ENCODE peak calls at places on chromosomes 12 and 14, in six cellular contexts. U is iris pigment epithelial cell; L is stimulated activated CD4-positive, alpha-beta T cell treated with anti-CD3 and anti-CD28 coated beads, TNF-alpha, amount 100 ng/mL, for 4 hours; I is left colon; W is NCI-H524; M is NAMALWA. S is an unnamed sample.

GRCh38 chr12:67355428-67356385 is 86.5 kb downstream of the CAND1 start:
- DNase-seq in M (peak; percentile 80), I (no peak), W (peak; percentile 67), U (peak; percentile 63), L (no peak), S (peak; percentile 51)

GRCh38 chr12:67709367-67709954 is 60.9 kb downstream of the DYRK2 start:
- DNase-seq in L (no peak), M (no peak), W (no peak), U (no peak), I (no peak), S (no peak)

GRCh38 chr12:92369643-92370042 is 224.0 kb upstream of the BTG1 start:
- DNase-seq in W (no peak), M (no peak), L (no peak), I (no peak), U (no peak), S (no peak)

GRCh38 chr14:32933943-32934890 is 4.5 kb upstream of the NPAS3 start:
- DNase-seq in U (peak; percentile 34), M (no peak), L (no peak), I (no peak), W (peak; percentile 67), S (no peak)

GRCh38 chr12:58030566-58031279 is 89.4 kb downstream of the ATP23 start:
- DNase-seq in I (no peak), M (no peak), U (peak; percentile 45), L (no peak), W (no peak), S (no peak)

GRCh38 chr14:104112113-104112505 is 26.3 kb upstream of the KIF26A start:
- DNase-seq in W (no peak), M (no peak), L (no peak), I (no peak), U (no peak), S (no peak)

GRCh38 chr12:132579747-132580146 is 30.6 kb downstream of the LRCOL1 start:
- DNase-seq in M (no peak), L (no peak), I (no peak), U (no peak), W (no peak), S (no peak)

GRCh38 chr14:20530771-20531571 is 25.6 kb downstream of the RNASE10 start:
- DNase-seq in I (peak; percentile 88), M (peak; percentile 88), U (peak; percentile 75), W (peak; percentile 90), L (peak; percentile 40), S (peak; percentile 67)

GRCh38 chr12:53065470-53065869 is 13.7 kb downstream of the SPRYD3 start:
- DNase-seq in M (no peak), W (no peak), L (no peak), U (no peak), I (no peak), S (no peak)

GRCh38 chr12:89346741-89347324 is 5.5 kb downstream of the DUSP6 start:
- DNase-seq in I (no peak), M (no peak), L (no peak), W (peak; percentile 41), U (peak; percentile 83), S (peak; percentile 41)

GRCh38 chr14:70708717-70709570 is 67.2 kb downstream of the TTC9 start:
- DNase-seq in W (no peak), I (no peak), M (no peak), L (no peak), U (no peak), S (no peak)

GRCh38 chr12:123389560-123390351 is 5.8 kb downstream of the KMT5A start:
- DNase-seq in I (peak; percentile 81), L (no peak), M (peak; percentile 39), U (peak; percentile 39), W (no peak), S (no peak)

GRCh38 chr12:118102070-118102469 is 1.7 kb downstream of the VSIG10 start:
- DNase-seq in U (no peak), I (peak; percentile 25), W (no peak), L (no peak), M (no peak), S (no peak)

GRCh38 chr14:96574171-96574632 is 72.0 kb downstream of the PAPOLA start:
- DNase-seq in W (no peak), U (no peak), I (no peak), M (no peak), L (no peak), S (no peak)

GRCh38 chr14:50964683-50965390 is 20.6 kb upstream of the PYGL start:
- DNase-seq in U (peak; percentile 98), L (no peak), M (no peak), I (peak; percentile 32), W (no peak), S (no peak)

GRCh38 chr12:120882055-120882555 is 22.1 kb downstream of the SPPL3 start:
- DNase-seq in W (no peak), I (no peak), M (no peak), L (no peak), U (no peak), S (no peak)

GRCh38 chr14:103657466-103657865 is 28.5 kb downstream of the KLC1 start:
- DNase-seq in M (no peak), U (peak; percentile 80), I (no peak), L (no peak), W (no peak), S (no peak)

GRCh38 chr12:64675795-64676194 is 65.5 kb downstream of the RASSF3 start:
- DNase-seq in U (no peak), M (no peak), W (no peak), L (no peak), I (no peak), S (no peak)

GRCh38 chr12:48890657-48891418 is 25.2 kb upstream of the RND1 start:
- DNase-seq in M (peak; percentile 77), I (peak; percentile 88), L (peak; percentile 53), U (peak; percentile 68), W (peak; percentile 72), S (peak; percentile 74)

GRCh38 chr12:32981139-32981538 is 84.6 kb upstream of the PKP2 start:
- DNase-seq in I (no peak), W (no peak), L (no peak), U (no peak), M (no peak), S (no peak)

GRCh38 chr12:47650469-47650868 is 55.4 kb downstream of the RPAP3 start:
- DNase-seq in W (no peak), I (no peak), M (no peak), L (no peak), U (peak; percentile 22), S (peak; percentile 5)

GRCh38 chr14:70536830-70537229 is 2.0 kb upstream of the ADAM20 start:
- DNase-seq in W (no peak), M (no peak), I (no peak), L (no peak), U (no peak), S (no peak)

S was measured in RPMI8226.